ENCODE peak calls at places on chromosomes 13 and 19, in four cellular contexts. U is aorta, F is spleen, W is caudate nucleus. J is an unnamed sample.

GRCh38 chr19:33132021-33132420 is at the start of gene WDR88:
- DNase-seq in W (no peak), F (no peak), U (no peak), J (no peak)

GRCh38 chr13:76148374-76148773 is 512.2 kb downstream of the LMO7 start:
- DNase-seq in U (no peak), F (no peak), W (no peak), J (no peak)

GRCh38 chr19:6935069-6935468 is 47.7 kb downstream of the ADGRE1 start:
- DNase-seq in U (no peak), W (no peak), F (no peak), J (no peak)

GRCh38 chr19:38401148-38401547 is 1.7 kb upstream of the FAM98C start:
- DNase-seq in F (no peak), W (no peak), U (no peak), J (no peak)

GRCh38 chr19:5138606-5139594 is 170.0 kb downstream of the KDM4B start:
- DNase-seq in F (peak), W (no peak), U (no peak), J (no peak)

GRCh38 chr19:11446652-11447301 is 11.3 kb downstream of the PRKCSH start:
- DNase-seq in W (peak), F (peak), U (peak), J (peak)

GRCh38 chr13:96650301-96650886 is 343.9 kb downstream of the OXGR1 start:
- DNase-seq in U (no peak), F (no peak), W (no peak), J (no peak)

GRCh38 chr13:99205621-99206220 is 5.1 kb downstream of the UBAC2 start:
- DNase-seq in F (no peak), W (no peak), U (no peak), J (no peak)

GRCh38 chr19:4803736-4804695 is 12.5 kb downstream of the FEM1A start:
- DNase-seq in F (peak), W (no peak), U (no peak), J (peak)

GRCh38 chr13:53694814-53695533 is 666.4 kb downstream of the OLFM4 start:
- DNase-seq in U (no peak), W (no peak), F (no peak), J (no peak)

GRCh38 chr13:46535822-46536221 is 17.1 kb upstream of the LRCH1 start:
- DNase-seq in U (no peak), F (no peak), W (no peak), J (no peak)

GRCh38 chr13:62234780-62235530 is 819.3 kb upstream of the PCDH20 start:
- DNase-seq in W (no peak), U (no peak), F (no peak), J (no peak)

GRCh38 chr13:62643799-62644484 is 1228.3 kb upstream of the PCDH20 start:
- DNase-seq in F (no peak), W (no peak), U (no peak), J (no peak)

GRCh38 chr19:41570639-41571112 is 5.3 kb upstream of the CEACAM21 start:
- DNase-seq in W (peak), U (peak), F (peak), J (peak)

GRCh38 chr13:36764957-36765356 is 54.1 kb upstream of the RFXAP start:
- DNase-seq in W (no peak), U (no peak), F (no peak), J (no peak)

GRCh38 chr19:35211545-35212230 is 16.9 kb downstream of the FAM187B start:
- DNase-seq in W (no peak), U (no peak), F (peak), J (peak)
- H3K27ac ChIP-seq in W (peak), U (no peak), F (peak), J (peak)

GRCh38 chr19:57558525-57558924 is 1.1 kb downstream of the ZNF550 start:
- DNase-seq in U (no peak), W (no peak), F (no peak), J (no peak)
- H3K27ac ChIP-seq in U (no peak), W (no peak), F (peak), J (no peak)

GRCh38 chr13:69618838-69619237 is 488.8 kb upstream of the ATXN8OS start:
- DNase-seq in W (no peak), U (no peak), F (no peak), J (no peak)

GRCh38 chr13:69618393-69618792 is 489.2 kb upstream of the ATXN8OS start:
- DNase-seq in F (no peak), W (no peak), U (no peak), J (no peak)

GRCh38 chr13:69619651-69620050 is 488.0 kb upstream of the ATXN8OS start:
- DNase-seq in W (no peak), F (no peak), U (no peak), J (no peak)

GRCh38 chr13:69623973-69624372 is 483.7 kb upstream of the ATXN8OS start:
- DNase-seq in U (no peak), W (no peak), F (no peak), J (no peak)
- H3K27ac ChIP-seq in U (no peak), W (no peak), F (no peak), J (no peak)

DNA sequence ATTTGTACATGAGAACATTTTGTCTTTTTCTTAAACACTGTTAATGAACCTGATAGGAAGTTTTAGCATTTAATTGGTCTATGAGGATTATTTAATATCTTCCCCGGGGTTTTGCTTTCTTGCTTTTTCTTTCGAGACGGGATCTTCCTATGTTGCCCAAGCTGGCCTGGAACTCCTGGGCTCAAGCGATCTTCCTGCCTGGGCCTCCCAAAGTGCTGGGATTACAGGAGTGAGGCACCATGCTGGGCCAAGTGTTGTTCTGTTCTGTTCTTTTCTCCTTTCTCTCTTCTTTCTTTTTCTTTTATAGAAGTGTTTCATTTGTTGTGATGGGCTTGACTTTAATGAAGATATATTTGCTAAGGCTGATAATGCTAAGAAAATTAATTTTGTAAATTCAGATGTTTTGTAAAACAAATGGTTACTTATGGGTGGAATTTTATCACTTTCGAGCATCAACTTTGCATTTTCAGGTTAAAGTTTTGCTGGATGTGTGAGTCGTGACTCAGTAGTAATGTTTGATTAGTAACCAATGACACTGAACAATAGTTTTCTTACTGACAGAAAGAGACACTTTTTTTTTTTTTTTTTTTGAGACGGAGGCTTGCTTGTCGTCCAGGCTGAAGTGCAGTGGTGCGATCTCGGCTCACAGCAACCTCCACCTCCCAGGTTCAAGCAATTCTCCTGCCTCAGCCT is 2.2 kb downstream of the PAN3 start:
- DNase-seq in F (no peak), W (no peak), U (no peak), J (no peak)
- H3K27ac ChIP-seq in F (peak), W (no peak), U (no peak), J (peak)

DNA sequence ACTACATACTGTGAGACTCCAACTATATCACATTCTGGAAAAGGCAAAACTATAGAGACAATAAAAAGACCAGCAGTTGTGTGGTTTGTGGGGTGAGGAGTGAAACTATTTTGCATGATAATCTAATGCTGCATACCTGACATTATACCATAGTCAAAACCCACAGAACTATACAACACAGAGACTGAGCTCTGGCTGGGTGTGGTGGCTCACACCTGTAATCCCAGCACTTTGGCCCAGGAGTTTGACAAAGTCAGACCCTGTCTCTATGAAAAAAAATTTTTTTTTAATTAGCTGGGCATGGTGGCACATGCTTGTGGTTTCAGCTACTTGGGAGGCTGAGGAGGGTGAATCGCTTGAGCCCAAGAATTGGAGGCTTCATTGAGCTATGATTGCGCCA is 11.9 kb downstream of the ZNF541 start:
- DNase-seq in W (no peak), U (no peak), F (no peak), J (no peak)
- H3K27ac ChIP-seq in W (no peak), U (no peak), F (no peak), J (no peak)

GRCh38 chr19:15118248-15118647 is 11.0 kb downstream of the SYDE1 start:
- DNase-seq in W (no peak), F (no peak), U (no peak), J (no peak)

GRCh38 chr19:15114153-15114540 is 6.9 kb downstream of the SYDE1 start:
- DNase-seq in F (no peak), W (no peak), U (peak), J (no peak)

GRCh38 chr19:15115080-15115479 is 7.9 kb downstream of the SYDE1 start:
- DNase-seq in U (peak), W (no peak), F (no peak), J (no peak)

GRCh38 chr19:15116856-15117255 is 9.7 kb downstream of the SYDE1 start:
- DNase-seq in W (no peak), U (peak), F (no peak), J (no peak)

DNA sequence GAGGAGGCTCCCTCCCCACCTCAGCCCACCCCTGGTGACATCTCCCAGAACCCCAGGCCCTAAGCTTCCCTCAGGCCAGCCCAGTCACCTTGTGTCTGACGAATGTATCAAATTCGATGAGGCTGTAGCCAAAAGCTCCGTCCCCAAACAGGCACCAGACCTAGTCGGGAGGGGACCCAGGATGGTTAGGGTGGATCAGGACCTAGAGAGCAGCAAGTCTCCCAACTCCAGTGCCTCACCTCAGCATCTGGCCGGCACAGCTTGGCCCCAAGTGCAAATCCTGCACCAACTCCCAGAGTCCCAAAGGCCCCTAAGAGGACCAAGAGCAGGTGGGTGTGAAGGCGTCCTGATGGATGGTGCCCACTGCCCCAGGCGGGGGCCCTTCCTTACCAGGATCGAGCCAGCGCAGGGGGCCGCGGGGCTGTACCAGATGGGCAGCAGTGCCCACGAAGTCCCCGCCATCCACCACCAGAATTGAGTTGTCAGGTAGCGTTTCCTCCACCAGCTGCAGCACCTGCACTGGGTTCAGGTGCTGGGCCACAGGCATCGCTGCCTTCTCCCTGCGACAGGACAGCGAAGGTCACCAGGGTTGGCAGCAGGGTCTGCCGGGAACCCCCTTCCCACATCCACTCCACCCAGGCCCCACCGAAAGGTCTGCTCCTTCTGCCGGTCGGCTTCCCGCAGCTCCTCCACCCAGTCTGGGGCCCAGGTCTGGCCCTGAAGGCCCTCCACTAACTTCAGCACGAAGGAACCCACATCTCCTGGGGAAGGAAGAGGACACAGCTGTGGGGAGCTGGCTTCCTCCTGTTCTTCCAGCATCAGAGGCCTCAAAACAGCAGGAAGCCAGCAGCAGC is 8.8 kb downstream of the SYDE1 start:
- DNase-seq in U (peak), F (no peak), W (no peak), J (no peak)
- H3K27ac ChIP-seq in U (no peak), F (no peak), W (no peak), J (peak)

DNA sequence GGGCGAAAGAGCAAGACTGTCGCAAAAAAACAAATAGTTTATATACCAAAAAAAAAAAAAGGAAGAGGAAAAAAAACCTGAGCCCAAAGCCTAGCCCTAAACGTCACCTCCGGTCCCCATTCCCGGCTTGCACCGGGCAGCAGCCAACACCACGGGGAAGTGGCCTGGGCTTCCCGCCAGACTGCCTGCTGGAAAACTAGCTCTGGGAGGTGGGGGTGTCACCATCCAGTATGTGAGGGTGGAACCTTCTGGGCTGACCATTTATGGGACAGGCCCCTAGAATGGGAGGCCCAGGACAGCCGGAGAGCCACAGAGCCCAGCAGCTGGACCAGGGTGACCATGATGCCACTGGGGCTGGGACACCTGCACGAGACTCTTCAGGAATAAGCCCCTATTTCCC is 37.3 kb downstream of the IL12RB1 start:
- DNase-seq in U (peak), W (peak), F (peak), J (peak)
- H3K27ac ChIP-seq in U (no peak), W (peak), F (peak), J (peak)

GRCh38 chr19:49441210-49441959 is at the start of gene SLC17A7:
- DNase-seq in F (no peak), U (no peak), W (no peak), J (no peak)

GRCh38 chr19:49442354-49442753 is 1.0 kb upstream of the SLC17A7 start:
- DNase-seq in W (no peak), U (no peak), F (no peak), J (no peak)

GRCh38 chr19:49440439-49441209 is 703 bp downstream of the SLC17A7 start:
- DNase-seq in W (no peak), F (no peak), U (no peak), J (no peak)

GRCh38 chr19:49442793-49443365 is 1.6 kb upstream of the SLC17A7 start:
- DNase-seq in W (no peak), U (peak), F (peak), J (peak)

DNA sequence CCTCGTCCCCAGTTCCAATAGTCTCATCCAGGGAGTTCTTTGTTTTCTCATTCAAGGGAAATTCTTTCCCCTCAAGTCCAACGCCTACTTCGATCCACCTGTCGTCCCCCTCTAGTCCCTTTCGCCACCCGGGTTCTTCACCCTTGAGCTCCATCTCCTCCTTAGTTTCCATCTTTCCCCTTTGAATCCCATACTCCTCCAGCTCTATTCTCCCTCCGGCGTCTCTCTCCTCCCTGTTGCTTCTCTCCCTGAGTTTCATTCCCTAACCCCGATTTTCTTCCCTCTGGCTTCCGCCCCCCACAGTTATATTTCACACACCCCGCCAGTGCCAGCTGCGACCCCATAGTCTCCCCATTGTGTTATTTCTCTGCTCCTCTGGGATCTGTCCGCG is 628 bp upstream of the SLC17A7 start:
- DNase-seq in W (no peak), U (no peak), F (no peak), J (no peak)
- H3K27ac ChIP-seq in W (no peak), U (no peak), F (no peak), J (no peak)

GRCh38 chr19:13843104-13843921 is 33.6 kb upstream of the NANOS3 start:
- DNase-seq in U (peak), F (peak), W (no peak), J (peak)
- H3K27ac ChIP-seq in U (peak), F (peak), W (peak), J (peak)